ENCODE peak calls at places on chromosomes 16 and 17, in five cellular contexts. One of them, this sample, is unnamed.

GRCh38 chr17:64183815-64184397 is 54.0 kb upstream of the ERN1 start:
- DNase-seq in breast epithelium: no peak
- DNase-seq in Daoy: peak
- DNase-seq in kidney epithelial cell: no peak
- DNase-seq in AG08395: peak
- DNase-seq in this sample: no peak

GRCh38 chr17:32627233-32628008 is 140.6 kb downstream of the CDK5R1 start:
- DNase-seq in breast epithelium: no peak
- DNase-seq in Daoy: peak
- DNase-seq in kidney epithelial cell: no peak
- DNase-seq in AG08395: peak
- DNase-seq in this sample: no peak

GRCh38 chr16:66569827-66570405 is 3.7 kb downstream of the CMTM1 start:
- DNase-seq in breast epithelium: no peak
- DNase-seq in Daoy: peak
- DNase-seq in kidney epithelial cell: no peak
- DNase-seq in AG08395: no peak
- DNase-seq in this sample: no peak

GRCh38 chr16:56558024-56558747 is 6.7 kb upstream of the MT4 start:
- DNase-seq in breast epithelium: peak
- DNase-seq in Daoy: peak
- DNase-seq in kidney epithelial cell: peak
- DNase-seq in AG08395: peak
- DNase-seq in this sample: no peak

GRCh38 chr16:19167710-19168172 is 299 bp upstream of the SYT17 start:
- DNase-seq in breast epithelium: peak
- DNase-seq in Daoy: peak
- DNase-seq in kidney epithelial cell: no peak
- DNase-seq in AG08395: peak
- DNase-seq in this sample: peak

GRCh38 chr17:40646791-40647548 is 648 bp downstream of the SMARCE1 start:
- DNase-seq in breast epithelium: no peak
- DNase-seq in Daoy: peak
- DNase-seq in kidney epithelial cell: no peak
- DNase-seq in AG08395: peak
- DNase-seq in this sample: no peak

GRCh38 chr16:50096791-50097190 is 31.0 kb downstream of the HEATR3 start:
- DNase-seq in breast epithelium: no peak
- DNase-seq in Daoy: peak
- DNase-seq in kidney epithelial cell: no peak
- DNase-seq in AG08395: peak
- DNase-seq in this sample: no peak

GRCh38 chr16:79071424-79071823 is 529.1 kb downstream of the MAF start:
- DNase-seq in breast epithelium: peak
- DNase-seq in Daoy: no peak
- DNase-seq in kidney epithelial cell: no peak
- DNase-seq in AG08395: no peak
- DNase-seq in this sample: no peak

GRCh38 chr16:8828541-8829165 is 31.0 kb downstream of the PMM2 start:
- DNase-seq in breast epithelium: no peak
- DNase-seq in Daoy: no peak
- DNase-seq in kidney epithelial cell: peak
- DNase-seq in AG08395: no peak
- DNase-seq in this sample: no peak

GRCh38 chr17:33335491-33336173 is 42.5 kb upstream of the ASIC2 start:
- DNase-seq in breast epithelium: no peak
- DNase-seq in Daoy: no peak
- DNase-seq in kidney epithelial cell: no peak
- DNase-seq in AG08395: no peak
- DNase-seq in this sample: no peak

GRCh38 chr16:27365142-27366089 is 36.6 kb upstream of the IL21R start:
- DNase-seq in breast epithelium: no peak
- DNase-seq in Daoy: peak
- DNase-seq in kidney epithelial cell: peak
- DNase-seq in AG08395: no peak
- DNase-seq in this sample: no peak

GRCh38 chr17:4136373-4136772 is 6.5 kb downstream of the ZZEF1 start:
- DNase-seq in breast epithelium: peak
- DNase-seq in Daoy: peak
- DNase-seq in kidney epithelial cell: no peak
- DNase-seq in AG08395: no peak
- DNase-seq in this sample: no peak

GRCh38 chr17:51035436-51035835 is 85.2 kb downstream of the SPAG9 start:
- DNase-seq in breast epithelium: no peak
- DNase-seq in Daoy: no peak
- DNase-seq in kidney epithelial cell: no peak
- DNase-seq in AG08395: peak
- DNase-seq in this sample: no peak

GRCh38 chr16:87581867-87582220 is 20.5 kb upstream of the JPH3 start:
- DNase-seq in breast epithelium: peak
- DNase-seq in Daoy: peak
- DNase-seq in kidney epithelial cell: peak
- DNase-seq in AG08395: peak
- DNase-seq in this sample: no peak

GRCh38 chr16:3961449-3961849 is 80.9 kb upstream of the CREBBP start:
- DNase-seq in breast epithelium: no peak
- DNase-seq in Daoy: peak
- DNase-seq in kidney epithelial cell: no peak
- DNase-seq in AG08395: peak
- DNase-seq in this sample: no peak

GRCh38 chr16:68644715-68645493 is at the start of gene CDH3:
- DNase-seq in breast epithelium: peak
- DNase-seq in Daoy: no peak
- DNase-seq in kidney epithelial cell: no peak
- DNase-seq in AG08395: peak
- DNase-seq in this sample: peak

GRCh38 chr17:59680314-59680713 is 26.9 kb downstream of the PTRH2 start:
- DNase-seq in breast epithelium: no peak
- DNase-seq in Daoy: no peak
- DNase-seq in kidney epithelial cell: no peak
- DNase-seq in AG08395: peak
- DNase-seq in this sample: no peak

GRCh38 chr16:73053379-73054130 is 5.6 kb upstream of the ZFHX3 start:
- DNase-seq in breast epithelium: no peak
- DNase-seq in Daoy: peak
- DNase-seq in kidney epithelial cell: no peak
- DNase-seq in AG08395: no peak
- DNase-seq in this sample: no peak

GRCh38 chr17:55859518-55859917 is 108.7 kb downstream of the PCTP start:
- DNase-seq in breast epithelium: no peak
- DNase-seq in Daoy: no peak
- DNase-seq in kidney epithelial cell: no peak
- DNase-seq in AG08395: no peak
- DNase-seq in this sample: no peak

GRCh38 chr17:5509482-5509881 is 23.1 kb downstream of the MIS12 start:
- DNase-seq in breast epithelium: no peak
- DNase-seq in Daoy: peak
- DNase-seq in kidney epithelial cell: no peak
- DNase-seq in AG08395: no peak
- DNase-seq in this sample: no peak

GRCh38 chr17:75288784-75289121 is 480 bp downstream of the SLC25A19 start:
- DNase-seq in breast epithelium: peak
- DNase-seq in Daoy: no peak
- DNase-seq in kidney epithelial cell: no peak
- DNase-seq in AG08395: no peak
- DNase-seq in this sample: no peak

GRCh38 chr17:73879987-73880386 is 235.7 kb upstream of the SDK2 start:
- DNase-seq in breast epithelium: no peak
- DNase-seq in Daoy: no peak
- DNase-seq in kidney epithelial cell: no peak
- DNase-seq in AG08395: no peak
- DNase-seq in this sample: no peak

GRCh38 chr16:50733468-50733867 is 8.4 kb upstream of the CYLD start:
- DNase-seq in breast epithelium: no peak
- DNase-seq in Daoy: no peak
- DNase-seq in kidney epithelial cell: no peak
- DNase-seq in AG08395: no peak
- DNase-seq in this sample: no peak

GRCh38 chr17:44314869-44315661 is 6.7 kb downstream of the RUNDC3A start:
- DNase-seq in breast epithelium: no peak
- DNase-seq in Daoy: peak
- DNase-seq in kidney epithelial cell: no peak
- DNase-seq in AG08395: peak
- DNase-seq in this sample: peak

GRCh38 chr17:44952946-44953475 is 5.4 kb upstream of the KIF18B start:
- DNase-seq in breast epithelium: no peak
- DNase-seq in Daoy: no peak
- DNase-seq in kidney epithelial cell: no peak
- DNase-seq in AG08395: no peak
- DNase-seq in this sample: peak

GRCh38 chr16:69187387-69187890 is 475 bp downstream of the SNTB2 start:
- DNase-seq in breast epithelium: peak
- DNase-seq in Daoy: peak
- DNase-seq in kidney epithelial cell: no peak
- DNase-seq in AG08395: peak
- DNase-seq in this sample: peak

GRCh38 chr16:22888791-22889190 is 74.8 kb downstream of the HS3ST2 start:
- DNase-seq in breast epithelium: no peak
- DNase-seq in Daoy: no peak
- DNase-seq in kidney epithelial cell: no peak
- DNase-seq in AG08395: peak
- DNase-seq in this sample: no peak

GRCh38 chr17:43033947-43034622 is 9.1 kb downstream of the RND2 start:
- DNase-seq in breast epithelium: no peak
- DNase-seq in Daoy: no peak
- DNase-seq in kidney epithelial cell: no peak
- DNase-seq in AG08395: no peak
- DNase-seq in this sample: no peak

GRCh38 chr16:88348377-88349152 is 34.2 kb upstream of the ZNF469 start:
- DNase-seq in breast epithelium: no peak
- DNase-seq in Daoy: no peak
- DNase-seq in kidney epithelial cell: no peak
- DNase-seq in AG08395: no peak
- DNase-seq in this sample: no peak

GRCh38 chr17:45287526-45288264 is 25.8 kb upstream of the SPATA32 start:
- DNase-seq in breast epithelium: no peak
- DNase-seq in Daoy: no peak
- DNase-seq in kidney epithelial cell: no peak
- DNase-seq in AG08395: no peak
- DNase-seq in this sample: no peak

GRCh38 chr16:85245307-85246172 is 133.3 kb upstream of the CIBAR2 start:
- DNase-seq in breast epithelium: peak
- DNase-seq in Daoy: peak
- DNase-seq in kidney epithelial cell: no peak
- DNase-seq in AG08395: peak
- DNase-seq in this sample: peak

GRCh38 chr16:24208710-24209109 is 47.4 kb upstream of the CACNG3 start:
- DNase-seq in breast epithelium: no peak
- DNase-seq in Daoy: no peak
- DNase-seq in kidney epithelial cell: no peak
- DNase-seq in AG08395: no peak
- DNase-seq in this sample: no peak

GRCh38 chr16:29816694-29817441 is 916 bp downstream of the PAGR1 start:
- DNase-seq in breast epithelium: no peak
- DNase-seq in Daoy: peak
- DNase-seq in kidney epithelial cell: no peak
- DNase-seq in AG08395: peak
- DNase-seq in this sample: peak

GRCh38 chr16:10168258-10168657 is 14.0 kb downstream of the GRIN2A start:
- DNase-seq in breast epithelium: no peak
- DNase-seq in Daoy: peak
- DNase-seq in kidney epithelial cell: no peak
- DNase-seq in AG08395: peak
- DNase-seq in this sample: no peak

GRCh38 chr17:76255801-76256429 is 9.2 kb upstream of the UBALD2 start:
- DNase-seq in breast epithelium: no peak
- DNase-seq in Daoy: no peak
- DNase-seq in kidney epithelial cell: no peak
- DNase-seq in AG08395: no peak
- DNase-seq in this sample: peak

GRCh38 chr16:28873543-28874201 is 4.6 kb upstream of the ATP2A1 start:
- DNase-seq in breast epithelium: no peak
- DNase-seq in Daoy: no peak
- DNase-seq in kidney epithelial cell: no peak
- DNase-seq in AG08395: peak
- DNase-seq in this sample: peak

This sample was measured in activated effector memory CD4-positive, alpha-beta T cell treated with anti-CD3 and anti-CD28 coated beads, Interleukin-2, amount 50 U/mL, for 16 hours.